ENCODE peak calls at places on chromosomes 2 and 18, in nine cellular contexts. One of them, this sample, is unnamed.

GRCh38 chr2:219441451-219442205 is 7.0 kb downstream of the SPEG start:
- DNase-seq in NCI-H146: peak
- DNase-seq in endothelial cell of umbilical vein: no peak
- DNase-seq in posterior vena cava: peak
- DNase-seq in GM23338: peak
- DNase-seq in activated CD8-positive, alpha-beta memory T cell treated with anti-CD3 and anti-CD28 coated beads, Interleukin-2, amount 50 U/mL, for 48 hours: no peak
- DNase-seq in endodermal cell: peak
- DNase-seq in HAP-1: peak
- DNase-seq in IMR-90: peak
- DNase-seq in this sample: no peak

GRCh38 chr2:118769707-118770400 is 77.6 kb downstream of the EN1 start:
- DNase-seq in activated CD8-positive, alpha-beta memory T cell treated with anti-CD3 and anti-CD28 coated beads, Interleukin-2, amount 50 U/mL, for 48 hours: no peak
- DNase-seq in IMR-90: no peak
- DNase-seq in endodermal cell: no peak
- DNase-seq in posterior vena cava: no peak
- DNase-seq in endothelial cell of umbilical vein: no peak
- DNase-seq in NCI-H146: no peak
- DNase-seq in GM23338: no peak
- DNase-seq in HAP-1: no peak
- DNase-seq in this sample: no peak

GRCh38 chr18:31609886-31610646 is 18.4 kb downstream of the TTR start:
- DNase-seq in GM23338: no peak
- DNase-seq in NCI-H146: no peak
- DNase-seq in IMR-90: no peak
- DNase-seq in HAP-1: no peak
- DNase-seq in posterior vena cava: no peak
- DNase-seq in endodermal cell: no peak
- DNase-seq in activated CD8-positive, alpha-beta memory T cell treated with anti-CD3 and anti-CD28 coated beads, Interleukin-2, amount 50 U/mL, for 48 hours: no peak
- DNase-seq in endothelial cell of umbilical vein: no peak
- DNase-seq in this sample: no peak

GRCh38 chr2:177631702-177632101 is 239.1 kb downstream of the AGPS start:
- DNase-seq in NCI-H146: no peak
- DNase-seq in IMR-90: no peak
- DNase-seq in activated CD8-positive, alpha-beta memory T cell treated with anti-CD3 and anti-CD28 coated beads, Interleukin-2, amount 50 U/mL, for 48 hours: no peak
- DNase-seq in endothelial cell of umbilical vein: no peak
- DNase-seq in endodermal cell: no peak
- DNase-seq in posterior vena cava: no peak
- DNase-seq in HAP-1: no peak
- DNase-seq in GM23338: no peak
- DNase-seq in this sample: no peak

GRCh38 chr2:175844169-175844568 is 157.9 kb downstream of the LNPK start:
- DNase-seq in posterior vena cava: no peak
- DNase-seq in endothelial cell of umbilical vein: no peak
- DNase-seq in NCI-H146: no peak
- DNase-seq in endodermal cell: no peak
- DNase-seq in IMR-90: peak
- DNase-seq in activated CD8-positive, alpha-beta memory T cell treated with anti-CD3 and anti-CD28 coated beads, Interleukin-2, amount 50 U/mL, for 48 hours: no peak
- DNase-seq in HAP-1: no peak
- DNase-seq in GM23338: peak
- DNase-seq in this sample: no peak

GRCh38 chr2:3535467-3535793 is 16.1 kb upstream of the ADI1 start:
- DNase-seq in endothelial cell of umbilical vein: no peak
- DNase-seq in GM23338: no peak
- DNase-seq in endodermal cell: peak
- DNase-seq in IMR-90: no peak
- DNase-seq in HAP-1: no peak
- DNase-seq in posterior vena cava: no peak
- DNase-seq in NCI-H146: no peak
- DNase-seq in activated CD8-positive, alpha-beta memory T cell treated with anti-CD3 and anti-CD28 coated beads, Interleukin-2, amount 50 U/mL, for 48 hours: no peak
- DNase-seq in this sample: no peak

GRCh38 chr2:5867045-5867444 is 174.9 kb downstream of the SOX11 start:
- DNase-seq in activated CD8-positive, alpha-beta memory T cell treated with anti-CD3 and anti-CD28 coated beads, Interleukin-2, amount 50 U/mL, for 48 hours: no peak
- DNase-seq in NCI-H146: no peak
- DNase-seq in endodermal cell: no peak
- DNase-seq in posterior vena cava: no peak
- DNase-seq in HAP-1: no peak
- DNase-seq in GM23338: no peak
- DNase-seq in IMR-90: no peak
- DNase-seq in endothelial cell of umbilical vein: no peak
- DNase-seq in this sample: no peak

GRCh38 chr2:236642584-236643291 is 73.1 kb downstream of the ACKR3 start:
- DNase-seq in IMR-90: peak
- DNase-seq in GM23338: peak
- DNase-seq in posterior vena cava: peak
- DNase-seq in NCI-H146: no peak
- DNase-seq in HAP-1: no peak
- DNase-seq in endodermal cell: peak
- DNase-seq in activated CD8-positive, alpha-beta memory T cell treated with anti-CD3 and anti-CD28 coated beads, Interleukin-2, amount 50 U/mL, for 48 hours: peak
- DNase-seq in endothelial cell of umbilical vein: peak
- DNase-seq in this sample: peak

GRCh38 chr2:102141915-102142828 is at the start of gene IL1R1:
- DNase-seq in GM23338: peak
- DNase-seq in endodermal cell: peak
- DNase-seq in activated CD8-positive, alpha-beta memory T cell treated with anti-CD3 and anti-CD28 coated beads, Interleukin-2, amount 50 U/mL, for 48 hours: no peak
- DNase-seq in IMR-90: peak
- DNase-seq in HAP-1: no peak
- DNase-seq in endothelial cell of umbilical vein: peak
- DNase-seq in posterior vena cava: peak
- DNase-seq in NCI-H146: peak
- DNase-seq in this sample: peak